ENCODE peak calls at places on chromosomes 6 and 20, in four cellular contexts. One of them, this sample, is unnamed.

GRCh38 chr6:116945809-116946208 is 68.8 kb downstream of the RFX6 start:
- DNase-seq in EL: peak; percentile 18
- DNase-seq in left kidney: peak; percentile 24
- DNase-seq in RWPE1: no peak
- DNase-seq in this sample: no peak

GRCh38 chr6:101226677-101227135 is 166.8 kb upstream of the GRIK2 start:
- DNase-seq in EL: peak; percentile 68
- DNase-seq in left kidney: peak; percentile 18
- DNase-seq in RWPE1: peak; percentile 17
- DNase-seq in this sample: peak; percentile 3

GRCh38 chr6:98931710-98932109 is 16.0 kb downstream of the FBXL4 start:
- DNase-seq in EL: no peak
- DNase-seq in left kidney: no peak
- DNase-seq in RWPE1: no peak
- DNase-seq in this sample: no peak

GRCh38 chr6:36616888-36617521 is 22.8 kb downstream of the SRSF3 start:
- DNase-seq in EL: peak; percentile 69
- DNase-seq in left kidney: no peak
- DNase-seq in RWPE1: peak; percentile 77
- DNase-seq in this sample: no peak

GRCh38 chr20:37968726-37969401 is 64.4 kb downstream of the TTI1 start:
- DNase-seq in EL: peak; percentile 8
- DNase-seq in left kidney: no peak
- DNase-seq in RWPE1: no peak
- DNase-seq in this sample: no peak

GRCh38 chr6:11346516-11346915 is 114.0 kb upstream of the NEDD9 start:
- DNase-seq in EL: no peak
- DNase-seq in left kidney: peak; percentile 88
- DNase-seq in RWPE1: no peak
- DNase-seq in this sample: no peak

GRCh38 chr20:10536531-10536930 is 101.4 kb downstream of the SLX4IP start:
- DNase-seq in EL: no peak
- DNase-seq in left kidney: peak; percentile 18
- DNase-seq in RWPE1: no peak
- DNase-seq in this sample: no peak

GRCh38 chr6:33985333-33985751 is 160.5 kb downstream of the GRM4 start:
- DNase-seq in EL: no peak
- DNase-seq in left kidney: no peak
- DNase-seq in RWPE1: no peak
- DNase-seq in this sample: no peak

GRCh38 chr6:44377484-44377883 is 10.0 kb upstream of the CDC5L start:
- DNase-seq in EL: no peak
- DNase-seq in left kidney: no peak
- DNase-seq in RWPE1: no peak
- DNase-seq in this sample: no peak

GRCh38 chr6:82651845-82652333 is 288.3 kb downstream of the TPBG start:
- DNase-seq in EL: no peak
- DNase-seq in left kidney: peak; percentile 52
- DNase-seq in RWPE1: no peak
- DNase-seq in this sample: no peak

GRCh38 chr6:29255530-29255929 is 46.0 kb upstream of the OR14J1 start:
- DNase-seq in EL: no peak
- DNase-seq in left kidney: no peak
- DNase-seq in RWPE1: no peak
- DNase-seq in this sample: no peak

GRCh38 chr6:145561095-145561820 is 174.1 kb downstream of the EPM2A start:
- DNase-seq in EL: no peak
- DNase-seq in left kidney: no peak
- DNase-seq in RWPE1: no peak
- DNase-seq in this sample: no peak

GRCh38 chr6:56040271-56040670 is 164.9 kb upstream of the BMP5 start:
- DNase-seq in EL: peak; percentile 4
- DNase-seq in left kidney: no peak
- DNase-seq in RWPE1: no peak
- DNase-seq in this sample: no peak

GRCh38 chr6:52749546-52750152 is 13.6 kb downstream of the GSTA2 start:
- DNase-seq in EL: no peak
- DNase-seq in left kidney: peak; percentile 17
- DNase-seq in RWPE1: no peak
- DNase-seq in this sample: no peak

GRCh38 chr6:110625883-110626282 is 149.5 kb upstream of the SLC22A16 start:
- DNase-seq in EL: peak; percentile 45
- DNase-seq in left kidney: no peak
- DNase-seq in RWPE1: peak; percentile 9
- DNase-seq in this sample: no peak

GRCh38 chr20:8250539-8251200 is 118.6 kb downstream of the PLCB1 start:
- DNase-seq in EL: no peak
- DNase-seq in left kidney: no peak
- DNase-seq in RWPE1: no peak
- DNase-seq in this sample: no peak

GRCh38 chr6:43235841-43236240 is 6.6 kb upstream of the DNPH1 start:
- DNase-seq in EL: no peak
- DNase-seq in left kidney: no peak
- DNase-seq in RWPE1: no peak
- DNase-seq in this sample: no peak

GRCh38 chr6:150813319-150813992 is 52.0 kb upstream of the MTHFD1L start:
- DNase-seq in EL: peak; percentile 26
- DNase-seq in left kidney: peak; percentile 78
- DNase-seq in RWPE1: peak; percentile 62
- DNase-seq in this sample: peak; percentile 76

GRCh38 chr6:118387921-118388701 is 160.0 kb upstream of the PLN start:
- DNase-seq in EL: peak; percentile 95
- DNase-seq in left kidney: no peak
- DNase-seq in RWPE1: peak; percentile 50
- DNase-seq in this sample: no peak

GRCh38 chr6:16318538-16318937 is 80.2 kb downstream of the GMPR start:
- DNase-seq in EL: peak; percentile 72
- DNase-seq in left kidney: no peak
- DNase-seq in RWPE1: peak; percentile 17
- DNase-seq in this sample: no peak